ENCODE peak calls at places on chromosomes 13 and 19, in five cellular contexts. K is lung, B is lower leg skin, P is heart left ventricle, E is AG04450. G is an unnamed sample.

GRCh38 chr13:112955956-112956355 is 13.1 kb upstream of the MCF2L start:
- DNase-seq in K (no peak), E (no peak), B (no peak), P (no peak), G (no peak)

GRCh38 chr19:43784251-43784980 is 3.6 kb upstream of the KCNN4 start:
- DNase-seq in B (no peak), E (peak; percentile 55), K (no peak), P (peak; percentile 56), G (peak; percentile 44)

GRCh38 chr13:104376588-104376987 is 1310.4 kb upstream of the SLC10A2 start:
- DNase-seq in B (no peak), K (no peak), E (no peak), P (no peak), G (no peak)

GRCh38 chr13:92573467-92574057 is 653.0 kb upstream of the GPC6 start:
- DNase-seq in E (no peak), B (no peak), P (no peak), K (no peak), G (peak; percentile 11)

GRCh38 chr19:10812902-10813404 is 23.1 kb downstream of the TMED1 start:
- DNase-seq in E (peak; percentile 87), K (peak; percentile 51), B (no peak), P (peak; percentile 83), G (no peak)

GRCh38 chr13:114107686-114108081 is 24.7 kb downstream of the RASA3 start:
- DNase-seq in P (peak; percentile 67), E (peak; percentile 62), K (no peak), B (no peak), G (no peak)

GRCh38 chr13:51793570-51794273 is 10.2 kb downstream of the DHRS12 start:
- DNase-seq in P (no peak), B (no peak), K (no peak), E (peak; percentile 39), G (no peak)

GRCh38 chr19:35913589-35913988 is 5.5 kb upstream of the TYROBP start:
- DNase-seq in E (no peak), B (no peak), K (no peak), P (no peak), G (no peak)

GRCh38 chr19:15378529-15379082 is 981 bp downstream of the AKAP8 start:
- DNase-seq in B (peak; percentile 90), K (peak; percentile 49), E (no peak), P (peak; percentile 45), G (peak; percentile 77)

GRCh38 chr19:39390759-39391592 is at the start of the genes MED29 and PAF1:
- DNase-seq in E (peak; percentile 99), K (peak; percentile 98), B (peak; percentile 99), P (peak; percentile 98), G (peak; percentile 99)

GRCh38 chr13:103351035-103351828 is 285.0 kb upstream of the SLC10A2 start:
- DNase-seq in P (peak; percentile 41), K (no peak), E (no peak), B (no peak), G (peak; percentile 32)

DNA sequence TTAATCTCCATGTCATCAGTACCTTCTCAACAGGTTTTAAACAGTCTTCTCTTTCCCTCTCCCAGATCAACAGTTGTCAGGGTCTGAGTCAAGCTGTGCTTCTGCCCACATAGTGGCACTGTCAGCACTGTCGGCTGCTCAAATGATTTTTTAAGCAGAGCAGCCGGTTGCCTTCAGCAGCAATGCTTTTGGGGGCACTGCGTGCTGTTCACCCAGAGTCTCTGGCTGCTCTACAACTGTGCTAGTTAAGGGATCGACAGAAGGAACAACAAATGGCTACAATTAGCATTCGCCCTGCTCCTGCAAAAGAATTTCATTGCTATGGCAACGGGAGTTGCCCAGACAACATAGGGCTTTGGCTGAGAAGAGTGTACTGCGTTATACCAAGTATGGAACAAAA is 412.9 kb downstream of the DIAPH3 start:
- DNase-seq in B (no peak), E (peak; percentile 13), P (no peak), K (no peak), G (peak; percentile 60)
- H3K4me3 ChIP-seq in B (no peak overlapping the region), E (peak overlapping the region; percentile 18), P (no peak overlapping the region), K (no peak overlapping the region), G (no peak overlapping the region)

GRCh38 chr13:97238883-97239282 is 16.8 kb downstream of the MBNL2 start:
- DNase-seq in E (no peak), P (no peak), B (no peak), K (no peak), G (no peak)

GRCh38 chr13:97239306-97239705 is 17.2 kb downstream of the MBNL2 start:
- DNase-seq in E (no peak), P (no peak), B (no peak), K (no peak), G (no peak)

GRCh38 chr13:97235549-97236206 is 13.5 kb downstream of the MBNL2 start:
- DNase-seq in B (no peak), P (peak; percentile 71), E (no peak), K (no peak), G (no peak)

GRCh38 chr13:97238432-97238831 is 16.3 kb downstream of the MBNL2 start:
- DNase-seq in B (no peak), K (no peak), P (no peak), E (no peak), G (no peak)

GRCh38 chr13:97237388-97237787 is 15.3 kb downstream of the MBNL2 start:
- DNase-seq in B (no peak), K (no peak), P (no peak), E (no peak), G (no peak)
- H3K4me3 ChIP-seq in B (no peak overlapping the region), K (no peak overlapping the region), P (no peak overlapping the region), E (no peak overlapping the region), G (no peak overlapping the region)

DNA sequence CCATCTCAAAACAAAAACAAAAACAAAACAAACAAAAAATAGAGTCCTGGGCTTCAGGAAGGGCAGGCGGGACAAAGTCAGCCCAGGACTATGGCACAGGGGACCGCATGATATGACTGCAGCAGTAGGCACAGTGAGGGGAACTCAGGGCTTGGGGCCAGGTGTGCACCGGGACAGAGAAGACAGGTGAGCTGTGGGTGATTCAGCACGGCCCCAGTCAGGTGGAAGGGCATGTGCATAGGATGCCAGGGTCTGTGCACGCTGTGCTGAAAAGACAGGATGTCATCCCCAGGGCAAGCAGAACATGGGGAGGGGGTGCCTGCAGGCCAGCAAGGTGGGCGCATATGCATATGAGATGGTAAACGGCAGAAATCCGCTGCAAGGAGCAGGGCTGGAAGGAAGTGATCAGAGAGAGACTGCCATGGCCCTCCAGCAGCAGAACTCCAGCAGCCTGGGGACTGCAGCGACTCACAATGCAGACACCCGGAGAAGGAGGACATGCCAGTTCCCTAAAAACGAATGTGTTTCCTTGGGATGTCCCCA is 15.0 kb downstream of the EPS15L1 start:
- DNase-seq in P (no peak), K (no peak), E (no peak), B (no peak), G (peak; percentile 57)
- H3K4me3 ChIP-seq in P (peak overlapping the region; percentile 17), K (no peak overlapping the region), E (peak overlapping the region; percentile 15), B (no peak overlapping the region), G (no peak overlapping the region)

DNA sequence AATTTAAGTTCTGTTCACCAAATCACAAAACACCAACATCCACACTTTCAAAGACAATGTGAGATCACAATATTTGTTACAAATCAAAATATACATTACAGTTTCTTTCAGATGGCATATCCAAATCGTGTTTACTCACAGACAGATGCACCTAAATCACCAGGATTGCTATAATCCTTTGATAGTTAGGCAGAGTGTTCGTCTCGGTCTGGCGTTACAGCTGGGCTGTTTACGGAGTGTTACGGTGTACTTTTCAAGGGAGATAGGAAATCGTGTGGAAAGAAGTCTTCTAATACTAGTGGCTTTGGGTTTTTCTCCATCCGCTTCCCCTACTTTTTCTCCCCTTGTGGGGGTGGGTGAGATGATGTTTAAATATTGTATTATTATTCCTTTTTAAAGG is 1.9 kb downstream of the MAB21L1 start:
- DNase-seq in K (no peak), B (no peak), E (no peak), P (no peak), G (peak; percentile 14)
- H3K4me3 ChIP-seq in K (no peak overlapping the region), B (no peak overlapping the region), E (no peak overlapping the region), P (peak overlapping the region; percentile 72), G (no peak overlapping the region)

GRCh38 chr19:54461201-54462071 is 2.1 kb downstream of the LENG9 start:
- DNase-seq in E (peak; percentile 54), B (no peak), K (no peak), P (no peak), G (peak; percentile 34)

GRCh38 chr19:54459282-54460229 is 4.0 kb downstream of the LENG9 start:
- DNase-seq in B (no peak), P (no peak), E (no peak), K (no peak), G (peak; percentile 21)

GRCh38 chr19:54458648-54459281 is 4.8 kb downstream of the LENG9 start:
- DNase-seq in E (no peak), B (no peak), P (no peak), K (no peak), G (peak; percentile 16)

GRCh38 chr19:54462072-54462712 is 1.4 kb downstream of the LENG9 start:
- DNase-seq in K (no peak), P (no peak), E (no peak), B (no peak), G (peak; percentile 60)

DNA sequence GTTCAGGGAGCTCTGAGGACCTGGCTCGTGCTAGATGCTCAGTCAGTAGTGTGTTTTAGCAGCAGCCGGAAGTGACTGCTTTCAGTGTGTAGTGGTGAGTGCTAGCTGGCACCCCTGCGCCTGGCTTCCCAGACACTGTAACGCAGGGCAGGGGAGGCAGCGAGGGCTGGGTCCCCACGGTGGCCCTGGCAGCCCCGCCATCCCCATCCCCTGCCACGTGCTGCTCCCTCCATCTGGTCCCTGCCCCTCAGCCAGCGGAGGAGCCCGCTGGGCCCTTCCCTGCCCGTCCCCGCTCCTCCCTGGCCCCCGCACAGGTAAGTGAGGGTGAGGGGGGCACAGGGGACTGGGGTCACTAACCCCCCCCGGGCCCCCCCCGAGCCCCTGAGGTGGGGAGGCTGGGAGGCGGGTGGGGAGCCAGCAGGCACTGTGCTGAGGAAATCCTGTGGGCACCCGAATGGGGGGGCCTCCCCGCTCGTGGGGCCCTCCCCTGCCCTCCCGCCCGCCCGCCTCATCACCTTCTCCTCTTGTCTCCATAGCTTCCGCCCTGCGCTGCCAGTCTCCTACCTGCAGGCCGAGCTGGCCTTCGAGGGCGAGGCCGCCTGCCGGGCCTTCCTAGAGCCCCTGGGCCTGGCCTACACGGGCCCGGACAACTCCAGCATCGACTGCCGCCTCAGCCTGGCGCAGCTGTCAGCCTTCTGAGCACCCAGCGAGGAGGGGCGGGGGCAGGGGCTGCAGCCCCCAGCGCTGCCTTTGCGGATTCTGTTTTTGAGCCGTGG is 3.2 kb downstream of the LENG9 start:
- DNase-seq in B (no peak), P (no peak), E (no peak), K (no peak), G (peak; percentile 45)
- H3K4me3 ChIP-seq in B (no peak overlapping the region), P (no peak overlapping the region), E (no peak overlapping the region), K (no peak overlapping the region), G (no peak overlapping the region)

GRCh38 chr19:45771331-45771933 is 2.4 kb upstream of the SIX5 start:
- DNase-seq in E (no peak), B (no peak), K (no peak), P (no peak), G (peak; percentile 81)
- H3K4me3 ChIP-seq in E (peak overlapping the region; percentile 37), B (no peak overlapping the region), K (no peak overlapping the region), P (peak overlapping the region; percentile 78), G (peak overlapping the region; percentile 62)

GRCh38 chr19:13019330-13019729 is 24.1 kb downstream of the NFIX start:
- DNase-seq in B (no peak), E (no peak), K (no peak), P (no peak), G (no peak)

GRCh38 chr19:13020002-13020414 is 24.7 kb downstream of the NFIX start:
- DNase-seq in B (no peak), K (no peak), P (no peak), E (no peak), G (peak; percentile 86)

GRCh38 chr19:13016628-13017305 is 21.5 kb downstream of the NFIX start:
- DNase-seq in P (no peak), E (no peak), B (no peak), K (no peak), G (peak; percentile 68)

GRCh38 chr19:13017306-13018036 is 22.2 kb downstream of the NFIX start:
- DNase-seq in E (no peak), K (no peak), P (no peak), B (no peak), G (peak; percentile 75)

GRCh38 chr19:13018037-13018914 is 23.0 kb downstream of the NFIX start:
- DNase-seq in E (no peak), B (no peak), K (no peak), P (peak; percentile 74), G (peak; percentile 82)
- H3K4me3 ChIP-seq in E (peak overlapping the region; percentile 20), B (no peak overlapping the region), K (no peak overlapping the region), P (no peak overlapping the region), G (no peak overlapping the region)

G was measured in H7.